ENCODE peak calls at places on chromosome 10, in ten cellular contexts. T, K, Z, X, J, U, S, P, R and Y are unnamed samples.

GRCh38 chr10:2280713-2281112 is 543.4 kb upstream of the ADARB2 start:
- DNase-seq in R (no peak), X (no peak), T (no peak), P (no peak), J (no peak), S (no peak), Z (no peak), U (no peak), K (no peak), Y (no peak)

GRCh38 chr10:101301111-101301731 is 52.7 kb upstream of the BTRC start:
- DNase-seq in R (no peak), Z (peak; percentile 66), S (no peak), P (peak; percentile 73), J (no peak), X (no peak), T (no peak), K (no peak), U (peak; percentile 13), Y (no peak)

GRCh38 chr10:129028425-129028824 is 438.6 kb upstream of the MGMT start:
- DNase-seq in T (no peak), X (no peak), K (no peak), Z (no peak), S (no peak), P (no peak), U (no peak), J (no peak), R (no peak), Y (no peak)

GRCh38 chr10:17229016-17229716 is 1.1 kb downstream of the VIM start:
- DNase-seq in S (peak; percentile 78), R (peak; percentile 96), Z (peak; percentile 56), K (peak; percentile 54), T (peak; percentile 63), J (peak; percentile 71), X (peak; percentile 95), P (peak; percentile 70), U (no peak), Y (peak; percentile 64)

GRCh38 chr10:106804992-106805391 is 359.5 kb downstream of the SORCS1 start:
- DNase-seq in U (no peak), J (no peak), R (no peak), Z (no peak), K (no peak), T (no peak), X (no peak), S (no peak), P (no peak), Y (no peak)

GRCh38 chr10:28125701-28126100 is 126.8 kb upstream of the ODAD2 start:
- DNase-seq in S (no peak), R (no peak), J (no peak), T (no peak), K (no peak), X (no peak), Z (peak; percentile 39), P (no peak), U (no peak), Y (no peak)

GRCh38 chr10:59561397-59562121 is 148.1 kb downstream of the SLC16A9 start:
- DNase-seq in P (no peak), K (no peak), T (no peak), X (no peak), U (no peak), R (no peak), S (no peak), J (no peak), Z (peak; percentile 23), Y (no peak)

GRCh38 chr10:131448883-131449282 is 137.4 kb upstream of the TCERG1L start:
- DNase-seq in T (no peak), U (no peak), R (peak; percentile 79), J (no peak), Z (no peak), K (no peak), S (no peak), P (no peak), X (no peak), Y (no peak)

GRCh38 chr10:103613616-103614015 is 120.1 kb downstream of the NEURL1 start:
- DNase-seq in Z (no peak), S (no peak), J (no peak), P (no peak), K (no peak), T (no peak), U (no peak), R (no peak), X (no peak), Y (no peak)

GRCh38 chr10:103610083-103610472 is 116.6 kb downstream of the NEURL1 start:
- DNase-seq in R (no peak), J (no peak), X (no peak), U (no peak), K (no peak), Z (no peak), P (no peak), T (no peak), S (no peak), Y (no peak)

GRCh38 chr10:103609231-103610082 is 116.0 kb downstream of the NEURL1 start:
- DNase-seq in P (no peak), X (no peak), K (no peak), U (no peak), J (no peak), T (no peak), Z (no peak), R (no peak), S (no peak), Y (no peak)

GRCh38 chr10:103612462-103613365 is 119.2 kb downstream of the NEURL1 start:
- DNase-seq in X (no peak), P (no peak), R (no peak), U (peak; percentile 54), Z (no peak), T (no peak), J (no peak), S (no peak), K (no peak), Y (no peak)

DNA sequence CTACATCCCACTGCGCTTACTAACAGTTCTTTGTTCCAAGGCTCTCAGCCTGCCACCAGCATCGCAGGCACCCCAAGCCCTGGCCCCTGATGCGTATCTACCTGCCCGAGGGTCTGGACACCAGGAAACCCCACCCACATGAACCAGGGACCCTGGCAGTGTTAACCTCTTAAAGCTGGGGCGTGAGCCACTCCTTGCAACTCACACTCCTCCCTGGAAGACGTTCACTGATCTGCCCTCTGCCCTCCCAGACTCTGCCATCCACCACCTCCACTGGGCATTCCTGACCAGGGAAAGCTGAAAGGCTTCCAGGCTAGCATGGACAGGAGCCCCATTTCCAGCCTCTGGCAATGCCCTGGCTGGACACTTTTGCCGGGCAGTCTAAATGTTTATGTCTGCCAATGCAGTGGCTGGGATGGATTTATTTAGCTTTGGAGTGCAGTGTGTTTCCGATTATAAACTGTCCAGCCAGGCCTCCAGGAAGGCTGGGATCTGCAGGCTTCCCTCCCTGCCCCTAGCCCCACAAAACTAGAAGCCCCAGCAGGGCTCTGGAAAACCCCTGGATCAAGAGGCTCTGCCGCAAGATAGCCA is 117.5 kb downstream of the NEURL1 start:
- DNase-seq in J (no peak), Z (no peak), X (no peak), R (no peak), P (no peak), U (no peak), S (no peak), T (no peak), K (no peak), Y (no peak)
- TF ChIP-seq CTCF in J (no peak), Z (no peak), X (no peak), R (no peak), P (no peak), U (no peak), S (no peak), T (no peak), K (no peak), Y (no peak)

GRCh38 chr10:133098426-133099124 is 10.9 kb downstream of the ADGRA1 start:
- DNase-seq in P (no peak), K (no peak), J (no peak), S (no peak), X (no peak), R (no peak), U (no peak), Z (no peak), T (no peak), Y (no peak)
- TF ChIP-seq CTCF in P (no peak), K (no peak), J (no peak), S (no peak), X (no peak), R (no peak), U (no peak), Z (no peak), T (no peak), Y (no peak)

GRCh38 chr10:68406111-68406814 is 814 bp downstream of the RUFY2 start:
- DNase-seq in S (no peak), Z (peak; percentile 28), J (no peak), X (no peak), R (peak; percentile 88), P (peak; percentile 65), K (peak; percentile 79), T (peak; percentile 82), U (peak; percentile 2), Y (peak; percentile 20)

GRCh38 chr10:68408898-68409518 is 1.9 kb upstream of the RUFY2 start:
- DNase-seq in K (no peak), Z (no peak), S (no peak), R (peak; percentile 17), U (no peak), P (no peak), T (no peak), J (no peak), X (peak; percentile 21), Y (no peak)

GRCh38 chr10:68403701-68404100 is 3.4 kb downstream of the RUFY2 start:
- DNase-seq in K (no peak), S (no peak), P (no peak), X (no peak), U (no peak), R (no peak), T (no peak), Z (no peak), J (no peak), Y (no peak)

GRCh38 chr10:68402271-68402670 is 4.8 kb downstream of the RUFY2 start:
- DNase-seq in S (no peak), R (no peak), K (no peak), T (no peak), U (no peak), P (no peak), J (no peak), X (no peak), Z (no peak), Y (no peak)

GRCh38 chr10:68406815-68407585 is at the start of gene RUFY2:
- DNase-seq in U (peak; percentile 15), K (peak; percentile 93), S (peak; percentile 91), J (peak; percentile 96), T (peak; percentile 89), Z (peak; percentile 45), X (peak; percentile 63), R (peak; percentile 97), P (peak; percentile 93), Y (peak; percentile 81)
- TF ChIP-seq CTCF in U (peak; percentile 18), K (peak; percentile 96), S (no peak), J (peak; percentile 73), T (peak; percentile 78), Z (peak; percentile 71), X (peak; percentile 94), R (peak; percentile 73), P (peak; percentile 74), Y (peak; percentile 88)

GRCh38 chr10:103602852-103603155 is 109.3 kb downstream of the NEURL1 start:
- DNase-seq in Z (no peak), R (no peak), P (no peak), X (no peak), U (no peak), J (no peak), S (no peak), T (no peak), K (no peak), Y (no peak)

GRCh38 chr10:103602028-103602851 is 108.7 kb downstream of the NEURL1 start:
- DNase-seq in U (no peak), P (no peak), T (no peak), J (no peak), K (no peak), S (no peak), R (no peak), Z (no peak), X (no peak), Y (no peak)

GRCh38 chr10:103603382-103603781 is 109.9 kb downstream of the NEURL1 start:
- DNase-seq in X (no peak), P (no peak), K (no peak), S (no peak), Z (no peak), U (no peak), T (no peak), R (no peak), J (no peak), Y (no peak)

GRCh38 chr10:103600956-103601569 is 107.6 kb downstream of the NEURL1 start:
- DNase-seq in S (no peak), Z (no peak), X (no peak), R (no peak), P (no peak), K (no peak), J (no peak), U (no peak), T (no peak), Y (no peak)

DNA sequence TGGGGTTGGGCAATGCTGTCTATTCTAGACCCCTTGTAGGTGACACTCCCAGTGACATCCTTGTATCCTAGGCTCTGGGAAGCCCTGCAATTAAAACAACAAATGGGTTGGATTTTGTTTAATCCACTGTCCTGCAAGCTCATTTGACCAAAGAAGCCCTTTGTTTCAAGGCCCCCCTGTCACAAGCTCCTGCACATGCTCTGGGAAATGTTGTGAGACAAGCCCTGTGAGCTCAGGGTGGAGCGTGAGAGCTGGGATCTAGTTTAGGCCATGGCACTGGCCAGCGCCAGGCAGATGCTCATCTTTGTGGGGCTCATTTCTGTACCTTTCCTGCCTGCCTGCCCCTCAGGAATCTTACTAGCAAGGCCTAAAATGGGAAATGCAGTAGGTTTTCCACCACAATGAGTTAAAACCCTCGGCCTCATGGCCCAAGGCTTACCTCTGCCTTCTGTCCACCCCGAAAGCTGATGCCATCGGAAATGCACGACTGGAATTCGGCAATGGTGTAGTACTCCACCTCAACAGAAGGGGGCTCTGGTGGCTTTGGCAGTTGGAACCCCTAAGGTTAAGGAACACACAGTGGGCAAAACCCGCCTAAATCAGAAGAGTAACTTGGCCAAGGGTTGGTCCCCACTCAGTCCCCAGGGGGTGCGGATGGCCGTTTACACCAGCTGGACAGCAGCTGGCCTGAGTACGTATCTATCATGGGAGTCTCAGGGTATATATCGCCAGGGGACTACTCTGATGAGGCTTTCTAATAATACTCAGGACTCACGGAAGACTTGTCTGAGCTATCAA is 112.1 kb downstream of the NEURL1 start:
- DNase-seq in X (peak; percentile 88), K (peak; percentile 79), P (peak; percentile 28), Z (no peak), J (peak; percentile 67), R (no peak), T (no peak), U (no peak), S (no peak), Y (no peak)
- TF ChIP-seq CTCF in X (peak; percentile 69), K (peak; percentile 66), P (peak; percentile 56), Z (peak; percentile 63), J (peak; percentile 52), R (peak; percentile 68), T (peak; percentile 68), U (peak; percentile 83), S (no peak), Y (peak; percentile 62)